ENCODE peak calls at places on chromosomes 2 and 18, in four cellular contexts. L is psoas muscle, S is foreskin fibroblast, J is HFF-Myc. D is an unnamed sample.

GRCh38 chr18:47870605-47871004 is 59.9 kb downstream of the SMAD2 start:
- DNase-seq in L (no peak), S (no peak), J (no peak), D (no peak)

GRCh38 chr2:3113122-3113521 is 264.5 kb downstream of the EIPR1 start:
- DNase-seq in L (no peak), S (no peak), J (no peak), D (no peak)

GRCh38 chr18:28588884-28589549 is 412.1 kb upstream of the CDH2 start:
- DNase-seq in L (no peak), S (no peak), J (no peak), D (no peak)

GRCh38 chr2:59027320-59027719 is 786.2 kb upstream of the FANCL start:
- DNase-seq in L (no peak), S (no peak), J (no peak), D (no peak)

GRCh38 chr2:151569167-151569566 is 159.5 kb downstream of the RIF1 start:
- DNase-seq in L (no peak), S (no peak), J (no peak), D (no peak)

GRCh38 chr18:55096261-55097026 is 137.2 kb upstream of the CCDC68 start:
- DNase-seq in L (no peak), S (peak; percentile 90), J (peak; percentile 85), D (peak; percentile 38)

GRCh38 chr18:51513525-51513924 is 316.0 kb upstream of the MEX3C start:
- DNase-seq in L (no peak), S (no peak), J (no peak), D (no peak)

GRCh38 chr2:125656190-125656589 is 999.8 kb upstream of the GYPC start:
- DNase-seq in L (no peak), S (no peak), J (no peak), D (no peak)

GRCh38 chr2:18599509-18600254 is 10.3 kb upstream of the NT5C1B start:
- DNase-seq in L (no peak), S (peak; percentile 91), J (peak; percentile 70), D (no peak)

GRCh38 chr2:25955869-25956535 is 26.3 kb downstream of the KIF3C start:
- DNase-seq in L (no peak), S (no peak), J (no peak), D (no peak)

GRCh38 chr18:60112369-60112768 is 212.6 kb downstream of the PMAIP1 start:
- DNase-seq in L (no peak), S (no peak), J (no peak), D (no peak)

GRCh38 chr2:168568476-168569227 is 112.6 kb downstream of the CERS6 start:
- DNase-seq in L (no peak), S (no peak), J (no peak), D (no peak)

GRCh38 chr2:162826901-162827300 is 11.7 kb downstream of the KCNH7 start:
- DNase-seq in L (no peak), S (no peak), J (no peak), D (no peak)

GRCh38 chr2:130987519-130988425 is 105.5 kb downstream of the FAM168B start:
- DNase-seq in L (no peak), S (no peak), J (no peak), D (no peak)

GRCh38 chr2:130986890-130987493 is 106.3 kb downstream of the FAM168B start:
- DNase-seq in L (no peak), S (no peak), J (no peak), D (no peak)

GRCh38 chr2:130985206-130985779 is 108.0 kb downstream of the FAM168B start:
- DNase-seq in L (no peak), S (no peak), J (no peak), D (no peak)

GRCh38 chr2:130985831-130986649 is 107.2 kb downstream of the FAM168B start:
- DNase-seq in L (no peak), S (no peak), J (no peak), D (no peak)
- TF ChIP-seq CTCF in L (no peak), S (no peak), J (no peak), D (no peak)

GRCh38 chr18:63159590-63159989 is 160.0 kb downstream of the BCL2 start:
- DNase-seq in L (no peak), S (no peak), J (no peak), D (no peak)

GRCh38 chr18:63155910-63156773 is 163.4 kb downstream of the BCL2 start:
- DNase-seq in L (no peak), S (no peak), J (no peak), D (no peak)

GRCh38 chr18:63158012-63158631 is 161.4 kb downstream of the BCL2 start:
- DNase-seq in L (no peak), S (no peak), J (no peak), D (no peak)

GRCh38 chr18:63158676-63159291 is 160.8 kb downstream of the BCL2 start:
- DNase-seq in L (no peak), S (no peak), J (no peak), D (no peak)

GRCh38 chr18:63157293-63158011 is 162.1 kb downstream of the BCL2 start:
- DNase-seq in L (no peak), S (no peak), J (no peak), D (no peak)
- H3K4me3 ChIP-seq in L (peak overlapping the region; percentile 3), S (no peak overlapping the region), J (no peak overlapping the region), D (no peak overlapping the region)

GRCh38 chr2:191870744-191871143 is 23.9 kb upstream of the CAVIN2 start:
- DNase-seq in L (no peak), S (peak; percentile 22), J (no peak), D (no peak)
- TF ChIP-seq CTCF in L (no peak), S (peak; percentile 10), J (peak; percentile 22), D (no peak)

DNA sequence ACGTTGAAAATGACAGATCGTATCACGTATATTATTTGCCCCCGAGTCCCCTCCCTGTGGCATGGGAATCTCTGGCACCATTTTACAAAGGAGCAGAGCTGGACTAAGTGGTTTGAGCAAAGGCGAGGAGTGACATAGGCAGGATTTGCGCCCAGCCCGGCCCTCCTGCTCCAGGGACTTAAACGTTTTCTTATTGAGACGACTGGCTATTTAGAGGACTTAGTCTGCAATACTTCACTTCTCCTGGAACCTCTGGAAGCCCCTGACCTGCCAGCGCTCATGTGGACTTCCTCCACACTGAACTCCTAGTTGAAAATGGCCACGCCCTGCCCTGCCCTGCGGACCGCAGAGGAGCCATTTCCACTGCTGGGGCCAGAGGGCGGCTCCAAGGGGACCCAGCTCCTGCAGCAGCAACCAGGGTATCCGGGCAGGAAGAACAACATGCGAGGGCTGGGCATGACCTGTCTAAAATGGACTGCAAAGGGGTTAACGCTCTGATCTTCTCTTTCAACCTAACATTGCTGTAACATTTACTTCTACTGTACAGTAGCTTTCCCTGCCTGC is 690.7 kb downstream of the LRP1B start:
- DNase-seq in L (no peak), S (no peak), J (no peak), D (no peak)
- H3K4me3 ChIP-seq in L (no peak overlapping the region), S (no peak overlapping the region), J (no peak overlapping the region), D (no peak overlapping the region)

GRCh38 chr18:32461704-32462272 is 8.9 kb downstream of the GAREM1 start:
- DNase-seq in L (no peak), S (no peak), J (no peak), D (no peak)
- TF ChIP-seq CTCF in L (no peak), S (no peak), J (no peak), D (no peak)

GRCh38 chr2:216604458-216604857 is 28.8 kb upstream of the IGFBP2 start:
- DNase-seq in L (no peak), S (no peak), J (no peak), D (no peak)

GRCh38 chr2:216603884-216604245 is 29.4 kb upstream of the IGFBP2 start:
- DNase-seq in L (no peak), S (peak; percentile 53), J (no peak), D (no peak)

GRCh38 chr2:216608525-216608924 is 24.7 kb upstream of the IGFBP2 start:
- DNase-seq in L (no peak), S (no peak), J (no peak), D (no peak)

GRCh38 chr2:216603010-216603883 is 30.0 kb upstream of the IGFBP2 start:
- DNase-seq in L (no peak), S (no peak), J (no peak), D (no peak)

DNA sequence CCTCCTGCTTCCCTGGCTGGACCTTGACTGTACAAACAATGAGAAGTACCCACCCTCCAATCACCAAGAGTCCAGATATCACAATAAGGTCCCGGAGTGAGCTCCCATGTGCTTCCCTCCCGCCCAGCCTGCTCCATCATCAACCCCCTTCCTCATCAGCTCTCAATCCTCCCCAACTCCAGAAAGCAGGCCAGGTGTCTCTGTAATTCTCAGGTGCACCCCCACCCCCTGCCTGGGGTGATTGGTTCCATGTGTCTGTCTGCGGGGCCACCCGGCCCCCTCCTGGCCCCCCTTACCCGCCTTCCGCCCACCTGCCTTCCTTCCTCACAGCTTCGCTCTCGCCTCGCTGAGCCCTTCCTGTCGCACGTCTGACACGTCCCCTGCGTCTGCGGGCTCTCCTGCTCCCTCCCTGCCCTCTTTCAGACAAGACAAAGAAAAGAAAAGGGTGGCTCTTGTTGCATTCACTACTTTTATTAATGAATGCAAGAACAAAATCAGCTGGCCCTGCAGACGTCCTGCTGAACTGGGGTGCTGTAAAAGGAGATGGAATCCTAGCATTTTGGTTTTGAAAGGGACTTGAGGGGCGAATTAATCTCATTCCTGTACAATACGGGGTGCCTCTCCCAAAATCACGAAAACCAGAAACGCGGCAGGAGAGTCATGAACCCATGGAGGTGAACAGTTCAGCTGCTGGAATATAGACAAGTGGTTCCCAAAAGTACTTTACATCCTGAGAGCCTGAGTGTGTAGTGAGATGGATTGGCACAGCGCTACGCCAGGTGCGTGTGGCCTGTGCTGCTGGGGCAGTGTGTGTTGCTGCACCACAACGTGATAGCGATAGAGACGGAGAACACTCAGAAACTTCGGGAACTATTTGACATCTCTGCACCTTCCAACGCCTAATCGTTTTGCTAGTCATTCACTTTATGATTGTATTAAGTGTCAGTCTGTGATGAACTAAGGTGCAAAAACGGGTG is 26.4 kb upstream of the IGFBP2 start:
- DNase-seq in L (no peak), S (no peak), J (no peak), D (no peak)
- H3K4me3 ChIP-seq in L (no peak overlapping the region), S (no peak overlapping the region), J (no peak overlapping the region), D (peak overlapping the region; percentile 18)

GRCh38 chr2:241703128-241703604 is 1.3 kb downstream of the ING5 start:
- DNase-seq in L (no peak), S (peak; percentile 64), J (no peak), D (no peak)

GRCh38 chr2:241701405-241702154 is at the start of gene ING5:
- DNase-seq in L (peak; percentile 99), S (peak; percentile 99), J (no peak), D (peak; percentile 9)

GRCh38 chr2:241702155-241702404 is 241 bp downstream of the ING5 start:
- DNase-seq in L (no peak), S (no peak), J (no peak), D (no peak)

GRCh38 chr2:241702405-241703127 is 727 bp downstream of the ING5 start:
- DNase-seq in L (peak; percentile 80), S (peak; percentile 91), J (no peak), D (no peak)

DNA sequence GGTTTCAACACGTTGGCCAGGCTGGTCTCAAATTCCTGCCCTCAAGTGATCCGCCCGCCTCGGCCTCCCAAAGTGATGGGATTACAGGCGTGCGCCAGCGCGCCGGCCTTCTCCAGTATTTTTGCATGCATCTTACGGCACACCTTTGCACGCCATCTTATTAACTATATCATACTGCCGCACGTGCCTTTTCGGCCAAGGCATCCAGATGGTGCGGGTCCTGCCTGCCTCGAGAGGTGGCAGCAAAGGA is 759 bp upstream of the ING5 start:
- DNase-seq in L (no peak), S (no peak), J (peak; percentile 71), D (peak; percentile 9)
- TF ChIP-seq CTCF in L (peak; percentile 43), S (no peak), J (no peak), D (peak; percentile 66)